ENCODE peak calls at places on chromosomes 2 and 18, in six cellular contexts. C is hypothalamus, O is ureter, T is EL, B is islet precursor cell, E is GM23338. X is an unnamed sample.

GRCh38 chr2:71620851-71621251 is 167.5 kb downstream of the DYSF start:
- DNase-seq in C (no peak), O (no peak), T (no peak), B (peak; percentile 44), E (no peak), X (peak; percentile 17)

GRCh38 chr18:33673689-33674088 is 95.7 kb downstream of the ASXL3 start:
- DNase-seq in C (no peak), O (no peak), T (no peak), B (no peak), E (peak; percentile 82), X (no peak)

GRCh38 chr2:70941701-70942100 is 6.0 kb downstream of the ATP6V1B1 start:
- DNase-seq in C (no peak), O (no peak), T (no peak), B (peak; percentile 30), E (no peak), X (no peak)

GRCh38 chr2:96304606-96305005 is 740 bp downstream of the SNRNP200 start:
- DNase-seq in C (no peak), O (no peak), T (no peak), B (no peak), E (no peak), X (no peak)

GRCh38 chr2:189601043-189601442 is 20.5 kb upstream of the SLC40A1 start:
- DNase-seq in C (no peak), O (no peak), T (peak; percentile 26), B (no peak), E (no peak), X (no peak)

GRCh38 chr2:203685081-203685621 is 21.3 kb upstream of the CD28 start:
- DNase-seq in C (no peak), O (no peak), T (peak; percentile 83), B (no peak), E (no peak), X (no peak)

GRCh38 chr2:219430633-219431615 is 3.7 kb upstream of the SPEG start:
- DNase-seq in C (no peak), O (no peak), T (peak; percentile 36), B (peak; percentile 76), E (peak; percentile 29), X (no peak)

GRCh38 chr2:170235860-170236638 is 58.1 kb downstream of the MYO3B start:
- DNase-seq in C (no peak), O (no peak), T (peak; percentile 45), B (peak; percentile 71), E (peak; percentile 90), X (no peak)

GRCh38 chr2:80711915-80712314 is 407.4 kb upstream of the LRRTM1 start:
- DNase-seq in C (no peak), O (no peak), T (no peak), B (no peak), E (no peak), X (no peak)

GRCh38 chr2:64745562-64745961 is 91.8 kb upstream of the SERTAD2 start:
- DNase-seq in C (no peak), O (no peak), T (peak; percentile 22), B (no peak), E (no peak), X (no peak)

GRCh38 chr2:40434638-40435296 is 17.1 kb downstream of the SLC8A1 start:
- DNase-seq in C (no peak), O (no peak), T (peak; percentile 99), B (peak; percentile 98), E (no peak), X (no peak)

GRCh38 chr2:127508621-127509034 is 17.7 kb downstream of the IWS1 start:
- DNase-seq in C (peak; percentile 7), O (peak; percentile 75), T (peak; percentile 99), B (no peak), E (no peak), X (peak; percentile 77)

GRCh38 chr18:26482567-26482966 is 65.8 kb downstream of the KCTD1 start:
- DNase-seq in C (no peak), O (no peak), T (peak; percentile 17), B (peak; percentile 67), E (peak; percentile 88), X (no peak)

GRCh38 chr2:30139131-30139870 is 7.5 kb upstream of the YPEL5 start:
- DNase-seq in C (no peak), O (no peak), T (no peak), B (no peak), E (no peak), X (no peak)

GRCh38 chr18:35463050-35463449 is 34.7 kb downstream of the INO80C start:
- DNase-seq in C (no peak), O (no peak), T (peak; percentile 28), B (peak; percentile 72), E (no peak), X (no peak)

GRCh38 chr18:9177466-9177865 is 40.9 kb downstream of the ANKRD12 start:
- DNase-seq in C (no peak), O (no peak), T (no peak), B (no peak), E (no peak), X (no peak)